ENCODE peak calls at places on chromosomes 1 and 21, in four cellular contexts. I is tibial nerve, C is cardiac muscle cell, Q is uterus. K is an unnamed sample. For H3K9me3 and H3K27me3, the result is how much of the 10 kb centered on the place peaks cover.

GRCh38 chr1:48066951-48067350 is 69.8 kb upstream of the TRABD2B start:
- DNase-seq in I (no peak), Q (no peak), C (no peak), K (peak)

GRCh38 chr1:244460195-244460594 is 878 bp upstream of the CATSPERE start:
- DNase-seq in I (no peak), Q (no peak), C (no peak), K (no peak)

GRCh38 chr1:58748625-58749198 is 35.1 kb downstream of the JUN start:
- DNase-seq in I (no peak), C (no peak), Q (no peak), K (no peak)

GRCh38 chr1:29202053-29202452 is 20.4 kb upstream of the SRSF4 start:
- DNase-seq in Q (no peak), C (no peak), I (no peak), K (peak)

GRCh38 chr1:60679524-60679923 is 402.8 kb upstream of the NFIA start:
- DNase-seq in C (no peak), I (no peak), Q (no peak), K (no peak)

GRCh38 chr21:39696620-39697019 is 48.4 kb upstream of the IGSF5 start:
- DNase-seq in Q (no peak), C (no peak), I (no peak), K (peak)

GRCh38 chr1:193104496-193104905 is 713 bp downstream of the GLRX2 start:
- DNase-seq in C (peak), Q (peak), I (no peak), K (peak)

GRCh38 chr1:216723274-216723780 is at the start of gene ESRRG:
- DNase-seq in C (peak), Q (no peak), I (no peak), K (peak)

GRCh38 chr21:45187646-45188045 is 100.0 kb downstream of the POFUT2 start:
- DNase-seq in I (no peak), Q (no peak), C (no peak), K (no peak)

GRCh38 chr21:16863541-16863940 is 649.3 kb upstream of the CXADR start:
- DNase-seq in Q (no peak), I (no peak), C (no peak), K (no peak)

GRCh38 chr1:175720023-175720422 is 23.4 kb downstream of the TNR start:
- DNase-seq in I (no peak), C (no peak), Q (no peak), K (no peak)

GRCh38 chr1:181986907-181987305 is 74.6 kb downstream of the ZNF648 start:
- DNase-seq in I (no peak), C (no peak), Q (no peak), K (no peak)

GRCh38 chr1:13766906-13767564 is 67.0 kb downstream of the PRDM2 start:
- DNase-seq in Q (no peak), C (no peak), I (no peak), K (no peak)

GRCh38 chr1:77605246-77606026 is 77.0 kb downstream of the ZZZ3 start:
- DNase-seq in C (no peak), Q (peak), I (peak), K (peak)

GRCh38 chr1:44812822-44813543 is 4.7 kb downstream of the BTBD19 start:
- DNase-seq in C (no peak), I (no peak), Q (peak), K (peak)

GRCh38 chr1:116708255-116708900 is 40.8 kb upstream of the IGSF3 start:
- DNase-seq in Q (no peak), C (no peak), I (no peak), K (peak)

GRCh38 chr1:84480658-84481057 is 1.6 kb downstream of the RPF1 start:
- DNase-seq in Q (no peak), C (no peak), I (no peak), K (no peak)

GRCh38 chr1:68145418-68146126 is 86.8 kb downstream of the WLS start:
- DNase-seq in Q (no peak), I (no peak), C (no peak), K (no peak)

GRCh38 chr21:30227128-30227527 is 11.2 kb upstream of the CLDN8 start:
- DNase-seq in C (no peak), I (no peak), Q (no peak), K (no peak)

GRCh38 chr1:183945432-183946308 is 91.9 kb downstream of the COLGALT2 start:
- DNase-seq in Q (no peak), C (peak), I (no peak), K (peak)

GRCh38 chr21:29351691-29352090 is 53.0 kb downstream of the BACH1 start:
- DNase-seq in Q (no peak), I (no peak), C (peak), K (peak)

GRCh38 chr1:177945943-177946650 is 23.8 kb downstream of the SEC16B start:
- DNase-seq in Q (peak), I (no peak), C (peak), K (peak)

GRCh38 chr1:93972341-93972740 is 63.1 kb upstream of the GCLM start:
- DNase-seq in C (no peak), I (no peak), Q (no peak), K (no peak)

GRCh38 chr1:111672338-111672737 is 52.7 kb downstream of the RAP1A start:
- DNase-seq in I (no peak), Q (no peak), C (no peak), K (no peak)

GRCh38 chr1:59730302-59730701 is 84.4 kb upstream of the HOOK1 start:
- DNase-seq in Q (no peak), I (no peak), C (no peak), K (no peak)

GRCh38 chr1:41492341-41492848 is 7.9 kb upstream of the EDN2 start:
- DNase-seq in I (no peak), C (peak), Q (no peak), K (peak)

GRCh38 chr1:185601189-185601588 is 133.0 kb upstream of the HMCN1 start:
- DNase-seq in C (no peak), Q (no peak), I (no peak), K (no peak)

GRCh38 chr1:8822383-8823294 is 5.2 kb upstream of the RERE start:
- DNase-seq in I (no peak), C (no peak), Q (peak), K (peak)
- H3K27ac ChIP-seq in I (no peak), C (peak), Q (peak), K (peak)

GRCh38 chr1:43250351-43250761 is 19.4 kb upstream of the TMEM125 start:
- DNase-seq in Q (no peak), C (no peak), I (no peak), K (no peak)
- H3K9me3 ChIP-seq in Q (under half), C (under half), I (under half), K (under half)

DNA sequence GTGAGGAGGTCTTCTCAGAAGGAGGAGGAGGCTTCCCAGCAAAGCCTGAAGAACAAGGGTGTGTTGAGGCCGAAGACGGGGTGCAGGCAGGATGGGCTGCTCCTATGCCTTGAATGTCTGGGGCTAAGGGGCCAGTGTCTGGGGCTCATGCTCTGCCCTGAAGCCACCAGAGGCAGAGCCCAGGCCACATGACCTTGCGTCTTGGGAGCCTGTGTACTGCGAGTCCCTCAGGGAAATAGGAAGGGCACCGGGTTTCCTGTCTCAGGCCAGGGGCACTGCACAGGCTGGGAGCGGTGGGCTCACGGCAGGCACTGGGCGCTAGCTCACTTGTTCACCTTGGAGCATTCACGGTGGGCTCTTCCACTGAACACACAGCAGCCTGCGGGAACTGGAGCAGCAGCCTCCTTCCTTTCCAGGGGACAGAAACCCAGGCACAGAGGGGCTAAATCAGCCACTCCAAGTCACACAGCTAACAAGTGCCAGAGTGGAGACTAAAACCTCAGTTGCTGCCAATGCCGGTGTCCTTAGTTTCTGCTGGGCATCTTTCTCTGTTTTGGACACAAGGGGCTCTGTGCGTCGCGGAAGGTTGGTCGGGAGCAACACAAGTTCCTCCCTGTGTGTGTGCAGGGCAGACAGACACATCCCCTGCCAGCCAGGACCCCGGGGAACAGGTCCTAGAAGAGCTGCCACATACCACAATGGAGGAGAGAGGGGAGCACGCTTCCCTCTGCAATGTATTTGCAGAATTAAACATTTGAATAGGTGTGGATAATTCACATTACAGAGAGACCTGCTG is 104.8 kb upstream of the C1orf174 start:
- DNase-seq in C (no peak), I (no peak), Q (no peak), K (no peak)
- H3K27me3 ChIP-seq in C (under half), I (under half), Q (under half), K (under half)

GRCh38 chr1:40059292-40059959 is 18.9 kb downstream of the CAP1 start:
- DNase-seq in I (no peak), C (no peak), Q (no peak), K (peak)

GRCh38 chr1:40058453-40059291 is 18.1 kb downstream of the CAP1 start:
- DNase-seq in I (no peak), C (no peak), Q (no peak), K (no peak)

GRCh38 chr1:40058097-40058452 is 17.5 kb downstream of the CAP1 start:
- DNase-seq in Q (no peak), C (no peak), I (no peak), K (no peak)

GRCh38 chr1:40056519-40057309 is 16.2 kb downstream of the CAP1 start:
- DNase-seq in Q (no peak), I (no peak), C (no peak), K (no peak)

DNA sequence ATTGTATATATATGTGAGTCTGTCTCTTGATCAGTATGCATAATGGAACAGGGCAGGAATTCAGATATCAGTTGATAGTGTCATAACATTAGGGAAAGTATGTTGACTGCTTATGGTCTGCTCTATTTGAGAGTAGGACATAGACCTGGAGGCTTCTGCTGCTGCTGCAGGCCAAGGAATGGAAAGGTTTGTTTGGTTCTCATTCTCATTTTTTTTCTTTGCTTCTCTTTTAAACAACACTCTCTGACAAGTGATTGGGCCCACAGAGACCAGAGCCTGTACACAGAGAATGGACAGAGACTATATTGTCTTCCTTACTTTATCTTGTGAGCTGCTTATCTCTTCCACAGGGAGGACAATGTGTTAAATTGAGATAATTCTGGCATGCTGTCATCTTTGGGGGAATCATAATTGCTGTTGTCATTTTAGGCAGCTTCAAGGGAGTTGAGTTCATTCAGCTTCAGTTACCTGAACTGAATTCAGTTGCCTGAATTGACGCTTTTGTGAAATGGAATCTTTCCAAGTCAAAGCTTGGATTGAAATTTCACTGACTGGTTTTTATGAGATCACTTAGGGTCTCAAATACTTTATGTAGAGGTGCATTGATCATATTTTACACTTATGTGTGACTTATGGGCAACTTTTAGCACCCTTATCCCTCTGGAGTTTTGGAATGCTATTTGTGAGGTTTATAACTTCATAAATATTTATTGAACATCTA is 16.9 kb downstream of the CAP1 start:
- DNase-seq in I (no peak), Q (no peak), C (no peak), K (no peak)
- H3K27ac ChIP-seq in I (peak), Q (no peak), C (peak), K (no peak)

GRCh38 chr1:23357112-23357908 is 12.3 kb downstream of the ZNF436 start:
- DNase-seq in I (no peak), C (no peak), Q (no peak), K (no peak)
- H3K9me3 ChIP-seq in I (under half), C (under half), Q (under half), K (under half)

DNA sequence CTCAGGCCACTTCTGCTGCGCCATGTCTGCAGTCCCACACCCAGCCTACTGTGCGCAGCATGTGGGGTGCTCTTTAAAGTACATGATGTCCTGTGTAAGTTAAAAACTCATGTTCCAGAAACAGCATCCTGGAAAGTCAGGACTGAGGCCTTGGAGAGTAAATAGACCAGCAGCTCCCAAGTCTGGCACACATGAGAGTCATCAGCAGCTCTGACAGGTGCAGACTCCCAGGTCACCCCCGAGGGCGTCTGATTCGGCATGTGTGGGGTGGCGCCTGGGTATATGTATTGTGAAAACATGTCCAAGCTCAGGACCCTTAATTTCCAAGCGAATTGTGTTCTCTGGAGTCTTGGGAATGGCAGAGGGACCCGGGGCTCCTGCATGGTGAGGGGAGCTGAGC is 120.1 kb upstream of the RUNX3 start:
- DNase-seq in I (no peak), Q (no peak), C (no peak), K (no peak)
- H3K27me3 ChIP-seq in I (under half), Q (under half), C (under half), K (under half)

GRCh38 chr1:109821831-109822745 is 58.4 kb upstream of the EPS8L3 start:
- DNase-seq in C (no peak), Q (no peak), I (no peak), K (no peak)
- H3K27ac ChIP-seq in C (no peak), Q (no peak), I (peak), K (no peak)

GRCh38 chr1:79741720-79742421 is 735.3 kb upstream of the ADGRL4 start:
- DNase-seq in Q (no peak), C (no peak), I (no peak), K (no peak)

GRCh38 chr1:79738101-79738500 is 731.6 kb upstream of the ADGRL4 start:
- DNase-seq in I (no peak), C (no peak), Q (no peak), K (no peak)

GRCh38 chr1:79732950-79733349 is 726.4 kb upstream of the ADGRL4 start:
- DNase-seq in C (no peak), Q (no peak), I (no peak), K (no peak)

DNA sequence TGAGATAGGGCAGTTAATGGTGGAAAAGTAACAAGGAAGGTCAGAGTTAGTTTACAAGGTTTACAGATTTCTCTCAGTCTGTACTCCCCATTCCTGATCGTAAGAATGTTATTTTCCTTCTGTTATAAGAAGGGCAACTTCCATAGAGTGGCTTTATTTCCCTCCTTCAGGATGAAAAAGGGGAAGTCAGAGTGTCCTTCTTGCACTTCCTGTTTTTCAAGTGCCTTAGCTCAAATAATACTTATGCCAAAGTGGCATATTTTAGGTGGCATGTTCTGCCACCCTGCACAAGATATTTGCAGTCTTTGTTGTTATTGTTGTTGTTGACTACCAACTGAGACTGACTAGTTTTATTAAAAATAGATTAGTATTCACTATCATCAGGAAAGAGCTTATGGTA is 730.7 kb upstream of the ADGRL4 start:
- DNase-seq in Q (no peak), I (no peak), C (no peak), K (no peak)
- H3K9me3 ChIP-seq in Q (under half), I (under half), C (under half), K (under half)

GRCh38 chr1:199995096-199995685 is 32.3 kb upstream of the NR5A2 start:
- DNase-seq in I (no peak), Q (no peak), C (no peak), K (no peak)
- H3K27me3 ChIP-seq in I (under half), Q (under half), C (under half), K (under half)

GRCh38 chr1:225468270-225469020 is 40.6 kb upstream of the LBR start:
- DNase-seq in I (no peak), Q (no peak), C (no peak), K (no peak)
- H3K27ac ChIP-seq in I (no peak), Q (peak), C (peak), K (no peak)